ENCODE peak calls at places on chromosomes 7 and 10, in nine cellular contexts. C is foreskin keratinocyte, N is PC-3, O is BE2C, K is HepG2, J is pancreas, R is HFF-Myc, F is RWPE1, E is nephron progenitor cell. I is an unnamed sample.

GRCh38 chr10:30160431-30160982 is 101.1 kb upstream of the JCAD start:
- DNase-seq in C (no peak), N (no peak), O (no peak), K (no peak), J (no peak), R (no peak), F (no peak), E (no peak), I (no peak)

GRCh38 chr10:24707445-24707844 is 16.2 kb downstream of the ARHGAP21 start:
- DNase-seq in C (no peak), N (no peak), O (no peak), K (no peak), J (no peak), R (no peak), F (no peak), E (no peak), I (no peak)

GRCh38 chr7:42645906-42646305 is 266.0 kb downstream of the C7orf25 start:
- DNase-seq in C (no peak), N (peak; percentile 74), O (no peak), K (no peak), J (no peak), R (no peak), F (peak; percentile 7), E (no peak), I (no peak)

GRCh38 chr10:132879408-132880147 is 62.8 kb downstream of the CFAP46 start:
- DNase-seq in C (no peak), N (no peak), O (no peak), K (no peak), J (no peak), R (no peak), F (no peak), E (no peak), I (no peak)

GRCh38 chr7:154965014-154965413 is 37.9 kb downstream of the PAXIP1 start:
- DNase-seq in C (no peak), N (no peak), O (no peak), K (no peak), J (no peak), R (no peak), F (no peak), E (no peak), I (no peak)

GRCh38 chr10:13143761-13144160 is 17.6 kb upstream of the MCM10 start:
- DNase-seq in C (no peak), N (no peak), O (no peak), K (no peak), J (no peak), R (no peak), F (no peak), E (no peak), I (no peak)

GRCh38 chr10:132098539-132099421 is 33.0 kb downstream of the JAKMIP3 start:
- DNase-seq in C (no peak), N (no peak), O (no peak), K (peak; percentile 4), J (no peak), R (no peak), F (no peak), E (no peak), I (no peak)

GRCh38 chr10:74227697-74228424 is 76.8 kb downstream of the ADK start:
- DNase-seq in C (peak; percentile 35), N (peak; percentile 96), O (no peak), K (no peak), J (no peak), R (no peak), F (no peak), E (no peak), I (no peak)

GRCh38 chr10:97081621-97082235 is 104.0 kb downstream of the SLIT1 start:
- DNase-seq in C (no peak), N (peak; percentile 61), O (no peak), K (peak; percentile 30), J (peak; percentile 91), R (peak; percentile 29), F (peak; percentile 68), E (peak; percentile 93), I (peak; percentile 15)

GRCh38 chr10:103244663-103245271 is 920 bp upstream of the RPEL1 start:
- DNase-seq in C (no peak), N (peak; percentile 82), O (peak; percentile 58), K (peak; percentile 76), J (no peak), R (peak; percentile 71), F (peak; percentile 72), E (peak; percentile 68), I (peak; percentile 59)

GRCh38 chr7:14045651-14046050 is 56.2 kb upstream of the ETV1 start:
- DNase-seq in C (peak; percentile 18), N (no peak), O (no peak), K (no peak), J (no peak), R (no peak), F (peak; percentile 53), E (no peak), I (no peak)

GRCh38 chr7:37908221-37908788 is 8.3 kb downstream of the SFRP4 start:
- DNase-seq in C (no peak), N (no peak), O (no peak), K (no peak), J (no peak), R (no peak), F (no peak), E (no peak), I (no peak)

GRCh38 chr7:146773506-146773905 is 656.9 kb downstream of the CNTNAP2 start:
- DNase-seq in C (no peak), N (peak; percentile 10), O (no peak), K (no peak), J (no peak), R (no peak), F (no peak), E (no peak), I (no peak)

GRCh38 chr10:19788075-19788686 is 28.1 kb upstream of the PLXDC2 start:
- DNase-seq in C (no peak), N (peak; percentile 55), O (peak; percentile 43), K (peak; percentile 61), J (no peak), R (peak; percentile 30), F (peak; percentile 14), E (peak; percentile 47), I (peak; percentile 23)
- TF ChIP-seq CTCF in C (peak; percentile 83), N (peak; percentile 81), O (peak; percentile 91), K (peak; percentile 72), J (peak; percentile 53), R (peak; percentile 84), F (peak; percentile 89), E (peak; percentile 84), I (peak; percentile 95)

GRCh38 chr7:157569967-157570366 is 233.2 kb downstream of the DNAJB6 start:
- DNase-seq in C (no peak), N (no peak), O (no peak), K (no peak), J (no peak), R (no peak), F (no peak), E (no peak), I (no peak)
- TF ChIP-seq CTCF in C (no peak), N (no peak), O (no peak), K (no peak), J (no peak), R (no peak), F (no peak), E (no peak), I (no peak)

DNA sequence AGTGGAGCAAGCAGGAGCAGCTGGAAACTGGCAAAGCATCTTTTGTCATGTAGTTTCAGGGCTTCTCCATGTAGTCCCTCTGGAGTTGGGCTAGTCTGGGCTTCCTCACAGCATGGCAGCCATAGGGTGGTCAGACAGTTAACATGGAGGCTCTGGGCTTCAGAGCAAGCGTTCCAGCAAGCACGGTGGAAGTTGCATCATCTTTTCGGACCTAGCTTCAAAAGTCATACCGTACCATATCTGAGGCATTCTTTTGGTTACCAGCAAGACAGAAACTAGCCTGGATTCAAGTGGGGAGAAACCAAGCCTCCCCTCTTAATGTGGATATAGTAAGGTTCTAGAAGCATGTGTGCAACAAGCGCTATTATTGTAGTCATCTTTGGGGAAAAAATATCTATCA is 135.0 kb downstream of the HTR7 start:
- DNase-seq in C (no peak), N (no peak), O (no peak), K (no peak), J (no peak), R (no peak), F (no peak), E (no peak), I (no peak)
- TF ChIP-seq CTCF in C (no peak), N (no peak), O (no peak), K (no peak), J (no peak), R (no peak), F (no peak), E (no peak), I (no peak)

GRCh38 chr7:80529362-80529761 is 17.5 kb upstream of the GNAT3 start:
- DNase-seq in C (no peak), N (no peak), O (no peak), K (no peak), J (no peak), R (no peak), F (no peak), E (no peak), I (no peak)
- TF ChIP-seq CTCF in C (no peak), N (no peak), O (no peak), K (no peak), J (no peak), R (no peak), F (no peak), E (no peak), I (no peak)